ENCODE peak calls at places on chromosome 16, in nine cellular contexts. R is AG09319; B is psoas muscle; Z is pancreas; S is neural crest cell; O is type B pancreatic cell; V is CD8-positive, alpha-beta T cell; T is endodermal cell; X is upper lobe of right lung. W is an unnamed sample.

GRCh38 chr16:3924763-3925162 is 44.2 kb upstream of the CREBBP start:
- DNase-seq in T (no peak), X (no peak), S (no peak), B (no peak), O (no peak), R (no peak), V (no peak), Z (no peak), W (no peak)

GRCh38 chr16:53769787-53770186 is 65.8 kb downstream of the FTO start:
- DNase-seq in S (no peak), Z (no peak), R (no peak), X (no peak), B (no peak), O (no peak), T (no peak), V (no peak), W (no peak)

GRCh38 chr16:80700558-80700957 is 103.8 kb downstream of the CDYL2 start:
- DNase-seq in Z (no peak), T (no peak), X (no peak), O (no peak), S (no peak), V (no peak), B (no peak), R (no peak), W (no peak)

GRCh38 chr16:3536851-3537250 is 36.0 kb downstream of the CLUAP1 start:
- DNase-seq in X (no peak), R (no peak), B (no peak), O (no peak), Z (no peak), V (no peak), T (no peak), S (no peak), W (no peak)

GRCh38 chr16:3086596-3087242 is 12.4 kb downstream of the ZSCAN10 start:
- DNase-seq in B (no peak), V (peak), X (no peak), O (no peak), T (peak), S (no peak), R (no peak), Z (no peak), W (no peak)

GRCh38 chr16:21275529-21275928 is 2.6 kb downstream of the CRYM start:
- DNase-seq in O (no peak), X (no peak), B (no peak), Z (no peak), S (no peak), V (no peak), R (no peak), T (no peak), W (no peak)

GRCh38 chr16:13427943-13428342 is 492.0 kb upstream of the ERCC4 start:
- DNase-seq in R (no peak), Z (no peak), V (no peak), O (no peak), T (no peak), X (no peak), S (no peak), B (no peak), W (no peak)

GRCh38 chr16:405548-406506 is 4.1 kb downstream of the DECR2 start:
- DNase-seq in S (no peak), T (no peak), B (no peak), V (no peak), Z (no peak), R (no peak), O (no peak), X (no peak), W (no peak)

GRCh38 chr16:64392456-64392855 is 729.4 kb downstream of the CDH11 start:
- DNase-seq in X (no peak), B (no peak), S (no peak), V (no peak), O (no peak), Z (no peak), T (no peak), R (no peak), W (no peak)

GRCh38 chr16:3027983-3028715 is 4.3 kb downstream of the THOC6 start:
- DNase-seq in R (no peak), S (peak), X (peak), V (peak), Z (peak), B (peak), O (peak), T (peak), W (no peak)

GRCh38 chr16:81488687-81489411 is 44.2 kb downstream of the CMIP start:
- DNase-seq in B (peak), S (no peak), Z (no peak), R (no peak), T (no peak), X (no peak), O (no peak), V (no peak), W (no peak)

GRCh38 chr16:78925071-78925714 is 675.3 kb downstream of the MAF start:
- DNase-seq in Z (no peak), B (peak), X (peak), V (peak), O (no peak), T (peak), S (no peak), R (no peak), W (no peak)

GRCh38 chr16:70706948-70707465 is 21.2 kb upstream of the MTSS2 start:
- DNase-seq in B (no peak), S (no peak), T (no peak), V (no peak), O (no peak), Z (no peak), R (peak), X (no peak), W (peak)

GRCh38 chr16:11262915-11263314 is 6.2 kb downstream of the TNP2 start:
- DNase-seq in Z (no peak), B (no peak), X (no peak), R (no peak), O (no peak), V (no peak), S (no peak), T (no peak), W (no peak)

GRCh38 chr16:81779540-81780320 is 639 bp downstream of the PLCG2 start:
- DNase-seq in R (no peak), S (peak), B (peak), X (peak), T (peak), Z (no peak), O (no peak), V (no peak), W (no peak)

GRCh38 chr16:752008-752315 is 8.6 kb upstream of the MSLN start:
- DNase-seq in R (no peak), B (no peak), S (no peak), Z (no peak), O (no peak), V (no peak), X (no peak), T (peak), W (no peak)

GRCh38 chr16:53973021-53973420 is 269.1 kb downstream of the FTO start:
- DNase-seq in S (no peak), R (no peak), Z (no peak), B (peak), O (no peak), X (no peak), T (no peak), V (no peak), W (no peak)

GRCh38 chr16:28930652-28931051 is 1.1 kb upstream of the CD19 start:
- DNase-seq in R (no peak), S (no peak), B (no peak), O (no peak), Z (no peak), T (no peak), X (no peak), V (no peak), W (no peak)

GRCh38 chr16:58471209-58471975 is 28.6 kb upstream of the NDRG4 start:
- DNase-seq in R (no peak), V (no peak), O (no peak), S (no peak), B (no peak), Z (no peak), T (peak), X (no peak), W (no peak)

GRCh38 chr16:16092925-16093624 is 130.2 kb downstream of the ABCC6 start:
- DNase-seq in X (no peak), T (no peak), R (no peak), S (no peak), B (no peak), O (no peak), Z (peak), V (no peak), W (no peak)

GRCh38 chr16:5361322-5361721 is 263.7 kb upstream of the EEF2KMT start:
- DNase-seq in S (no peak), T (no peak), Z (no peak), O (no peak), V (no peak), B (no peak), R (no peak), X (no peak), W (no peak)

GRCh38 chr16:25033852-25034251 is 18.7 kb upstream of the ARHGAP17 start:
- DNase-seq in X (no peak), O (no peak), B (no peak), Z (no peak), T (no peak), S (no peak), V (no peak), R (no peak), W (no peak)

GRCh38 chr16:31138621-31139578 is 3.4 kb upstream of the PRSS8 start:
- DNase-seq in O (no peak), R (no peak), V (no peak), B (peak), S (no peak), X (peak), T (peak), Z (peak), W (peak)

GRCh38 chr16:65574311-65574966 is 452.6 kb upstream of the CDH11 start:
- DNase-seq in Z (no peak), R (no peak), V (no peak), X (no peak), O (no peak), S (peak), B (no peak), T (no peak), W (no peak)

GRCh38 chr16:30053376-30054015 is 12.1 kb upstream of the ALDOA start:
- DNase-seq in R (no peak), S (no peak), B (no peak), T (peak), X (no peak), O (no peak), V (no peak), Z (no peak), W (no peak)

GRCh38 chr16:83117810-83118209 is 491.0 kb downstream of the CDH13 start:
- DNase-seq in R (no peak), S (no peak), V (no peak), T (no peak), B (no peak), X (no peak), O (no peak), Z (no peak), W (no peak)

GRCh38 chr16:21628772-21629171 is 23.6 kb downstream of the IGSF6 start:
- DNase-seq in X (no peak), S (no peak), B (no peak), R (no peak), T (no peak), Z (no peak), V (no peak), O (no peak), W (no peak)

GRCh38 chr16:80725566-80726162 is 78.7 kb downstream of the CDYL2 start:
- DNase-seq in B (no peak), R (no peak), O (no peak), Z (no peak), V (no peak), T (no peak), X (no peak), S (no peak), W (no peak)

GRCh38 chr16:68643227-68643626 is 1.9 kb upstream of the CDH3 start:
- DNase-seq in S (no peak), R (no peak), B (no peak), Z (no peak), V (no peak), T (peak), O (no peak), X (no peak), W (no peak)

GRCh38 chr16:82888616-82889015 is 261.8 kb downstream of the CDH13 start:
- DNase-seq in B (no peak), S (no peak), V (no peak), Z (no peak), O (no peak), R (peak), T (no peak), X (no peak), W (no peak)

GRCh38 chr16:4940719-4941118 is 3.8 kb upstream of the PPL start:
- DNase-seq in B (no peak), T (peak), R (no peak), O (no peak), V (no peak), S (no peak), X (no peak), Z (no peak), W (no peak)

GRCh38 chr16:79997257-79997656 is 396.7 kb upstream of the MAF start:
- DNase-seq in S (peak), O (no peak), X (no peak), Z (no peak), B (no peak), T (peak), V (no peak), R (no peak), W (no peak)

GRCh38 chr16:53224932-53225533 is 170.2 kb downstream of the CHD9 start:
- DNase-seq in O (no peak), V (no peak), T (no peak), R (no peak), X (no peak), S (no peak), Z (no peak), B (no peak), W (no peak)

GRCh38 chr16:3696425-3697218 is 20.7 kb downstream of the TRAP1 start:
- DNase-seq in R (peak), V (no peak), O (no peak), B (no peak), Z (no peak), S (no peak), X (no peak), T (no peak), W (peak)

GRCh38 chr16:9966569-9967157 is 215.6 kb downstream of the GRIN2A start:
- DNase-seq in X (no peak), Z (no peak), B (no peak), T (no peak), R (no peak), O (no peak), S (no peak), V (no peak), W (no peak)

GRCh38 chr16:88655733-88656281 is 5.0 kb upstream of the CYBA start:
- DNase-seq in X (no peak), B (no peak), O (no peak), Z (no peak), V (no peak), S (no peak), T (no peak), R (no peak), W (no peak)
- TF ChIP-seq CTCF in X (no peak), B (no peak), O (no peak), Z (no peak), V (no peak), S (no peak), T (no peak), R (no peak), W (no peak)

DNA sequence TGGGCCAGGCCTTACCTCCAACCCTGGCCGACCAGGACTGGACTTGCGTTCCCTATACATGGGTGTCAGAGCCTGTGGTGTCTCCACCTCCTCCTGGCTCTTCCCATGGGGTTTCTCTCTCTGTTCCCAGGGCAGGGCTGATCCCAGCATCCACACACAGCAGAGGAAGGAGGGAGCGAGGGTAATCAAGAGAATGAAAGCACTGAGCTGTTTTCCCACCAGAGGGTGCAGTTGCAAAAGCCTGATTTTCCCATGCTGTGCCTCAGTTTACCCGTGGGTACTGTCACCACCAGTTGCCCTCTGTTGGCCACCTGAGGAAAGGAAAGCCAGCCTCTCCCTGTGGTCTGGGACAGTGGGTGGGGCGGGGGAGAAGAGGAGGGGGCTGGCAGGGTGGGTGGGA is 249.7 kb upstream of the GSE1 start:
- DNase-seq in V (no peak), B (no peak), Z (no peak), T (no peak), S (no peak), R (no peak), O (no peak), X (peak), W (no peak)
- TF ChIP-seq CTCF in V (no peak), B (no peak), Z (no peak), T (no peak), S (no peak), R (no peak), O (no peak), X (no peak), W (peak)

DNA sequence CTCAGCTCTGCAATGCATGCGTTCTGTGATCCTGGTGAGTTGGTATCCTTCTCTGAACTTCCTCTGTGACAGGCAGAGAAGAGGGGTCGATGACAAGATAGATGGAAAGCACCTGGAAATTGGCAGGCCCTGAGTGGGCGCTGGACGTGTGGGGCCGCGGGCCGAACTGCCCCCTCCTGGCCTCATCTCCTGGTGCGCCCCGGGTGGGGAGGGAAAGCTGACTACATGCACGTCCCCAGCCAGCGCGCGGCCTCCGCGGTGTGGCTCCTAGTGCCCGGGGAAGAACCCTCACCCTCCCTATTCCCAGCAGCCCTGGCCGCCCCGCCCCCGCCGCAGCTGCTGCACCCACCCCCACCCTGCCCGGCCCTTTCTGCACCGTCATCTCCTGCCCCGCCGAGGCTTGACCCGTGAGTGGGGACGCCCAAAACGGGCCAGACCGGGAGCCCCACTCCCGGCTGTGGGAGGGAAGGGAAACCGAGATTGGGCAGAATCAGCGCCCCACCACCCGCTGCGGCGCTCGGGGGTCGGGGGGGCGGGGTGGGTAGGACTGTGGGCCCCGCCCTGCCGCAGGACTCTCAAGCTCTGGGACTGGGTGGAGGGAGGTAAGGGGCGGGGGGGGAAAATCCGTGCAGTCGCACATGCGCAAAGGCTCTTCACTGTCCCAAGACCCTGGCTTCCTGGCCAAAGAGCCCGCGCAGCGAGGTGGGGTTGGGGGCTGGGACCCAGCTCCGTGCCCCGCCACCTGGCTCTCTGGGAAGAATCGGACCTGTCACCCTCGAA is at the start of gene NOL3:
- DNase-seq in V (no peak), B (peak), X (peak), O (no peak), T (peak), R (peak), Z (peak), S (peak), W (no peak)
- TF ChIP-seq CTCF in V (no peak), B (no peak), X (no peak), O (no peak), T (no peak), R (peak), Z (no peak), S (no peak), W (no peak)

DNA sequence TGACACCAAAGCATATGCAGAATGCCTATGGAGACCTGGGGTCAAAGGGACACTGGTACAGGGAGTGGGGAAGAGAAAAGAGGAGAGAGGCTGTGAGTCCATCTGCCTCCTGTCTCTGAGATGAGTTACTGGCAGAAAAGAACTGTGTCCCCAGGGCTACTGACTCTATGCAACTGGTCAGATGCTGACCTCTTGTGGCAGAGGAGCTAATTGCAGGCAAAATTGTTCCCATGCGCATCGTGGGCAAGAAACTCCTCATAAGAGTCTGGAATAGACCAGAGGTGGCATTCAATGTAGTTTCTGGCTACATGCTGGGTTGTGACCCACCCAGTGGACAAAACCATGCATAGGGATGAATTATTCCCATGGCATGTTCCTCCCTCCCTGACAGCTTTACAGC is 26.1 kb upstream of the MLKL start:
- DNase-seq in Z (no peak), O (no peak), V (no peak), T (peak), S (peak), B (no peak), R (no peak), X (no peak), W (no peak)
- TF ChIP-seq CTCF in Z (peak), O (peak), V (no peak), T (peak), S (peak), B (no peak), R (peak), X (peak), W (peak)

GRCh38 chr16:72835041-72835440 is 212.9 kb downstream of the ZFHX3 start:
- DNase-seq in R (no peak), Z (no peak), O (no peak), T (no peak), X (no peak), B (no peak), V (no peak), S (no peak), W (no peak)

GRCh38 chr16:72836181-72836580 is 211.7 kb downstream of the ZFHX3 start:
- DNase-seq in B (no peak), X (no peak), Z (no peak), T (peak), O (no peak), V (no peak), R (no peak), S (no peak), W (no peak)

GRCh38 chr16:72837846-72838661 is 209.9 kb downstream of the ZFHX3 start:
- DNase-seq in R (no peak), O (no peak), S (no peak), X (no peak), B (no peak), Z (no peak), V (no peak), T (peak), W (no peak)

GRCh38 chr16:72838999-72839398 is 208.9 kb downstream of the ZFHX3 start:
- DNase-seq in S (no peak), B (no peak), V (no peak), T (no peak), O (no peak), Z (no peak), X (no peak), R (no peak), W (no peak)

GRCh38 chr16:72836985-72837384 is 210.9 kb downstream of the ZFHX3 start:
- DNase-seq in O (no peak), T (peak), R (no peak), S (no peak), V (no peak), X (no peak), B (no peak), Z (no peak), W (no peak)
- TF ChIP-seq CTCF in O (peak), T (peak), R (no peak), S (no peak), V (no peak), X (no peak), B (no peak), Z (no peak), W (no peak)